ENCODE peak calls at places on chromosomes 2 and 18, in five cellular contexts. One of them, this sample, is unnamed.

GRCh38 chr2:20496942-20497341 is 50.1 kb downstream of the RHOB start:
- DNase-seq in trophoblast cell: no peak
- DNase-seq in H1: no peak
- DNase-seq in H9: no peak
- DNase-seq in mesenchymal stem cell: no peak
- DNase-seq in this sample: no peak

GRCh38 chr18:74840492-74841167 is 243.0 kb downstream of the ZNF407 start:
- DNase-seq in H9: no peak
- DNase-seq in trophoblast cell: no peak
- DNase-seq in mesenchymal stem cell: peak; percentile 53
- DNase-seq in H1: no peak
- DNase-seq in this sample: no peak

GRCh38 chr18:48529796-48530195 is 9.0 kb upstream of the CTIF start:
- DNase-seq in H9: peak; percentile 15
- DNase-seq in mesenchymal stem cell: peak; percentile 77
- DNase-seq in trophoblast cell: peak; percentile 81
- DNase-seq in H1: no peak
- DNase-seq in this sample: no peak

GRCh38 chr2:6915399-6915798 is 1.8 kb upstream of the RNF144A start:
- DNase-seq in trophoblast cell: no peak
- DNase-seq in H1: no peak
- DNase-seq in mesenchymal stem cell: no peak
- DNase-seq in H9: no peak
- DNase-seq in this sample: no peak

GRCh38 chr2:168494190-168494711 is 38.2 kb downstream of the CERS6 start:
- DNase-seq in H9: peak; percentile 54
- DNase-seq in trophoblast cell: peak; percentile 26
- DNase-seq in mesenchymal stem cell: no peak
- DNase-seq in H1: no peak
- DNase-seq in this sample: no peak

GRCh38 chr2:179343945-179344279 is 79.3 kb upstream of the SESTD1 start:
- DNase-seq in H9: no peak
- DNase-seq in mesenchymal stem cell: no peak
- DNase-seq in trophoblast cell: no peak
- DNase-seq in H1: no peak
- DNase-seq in this sample: no peak

GRCh38 chr2:222174450-222174849 is 124.3 kb downstream of the PAX3 start:
- DNase-seq in mesenchymal stem cell: no peak
- DNase-seq in H9: peak; percentile 38
- DNase-seq in H1: no peak
- DNase-seq in trophoblast cell: no peak
- DNase-seq in this sample: no peak

GRCh38 chr2:84781942-84782716 is 98.8 kb downstream of the TRABD2A start:
- DNase-seq in H1: no peak
- DNase-seq in mesenchymal stem cell: no peak
- DNase-seq in trophoblast cell: peak; percentile 79
- DNase-seq in H9: no peak
- DNase-seq in this sample: no peak

GRCh38 chr18:42296723-42297122 is 341.7 kb downstream of the PIK3C3 start:
- DNase-seq in H9: no peak
- DNase-seq in H1: no peak
- DNase-seq in trophoblast cell: no peak
- DNase-seq in mesenchymal stem cell: peak; percentile 24
- DNase-seq in this sample: no peak

GRCh38 chr2:24359701-24360049 is 661 bp downstream of the ITSN2 start:
- DNase-seq in mesenchymal stem cell: peak; percentile 26
- DNase-seq in trophoblast cell: peak; percentile 55
- DNase-seq in H1: no peak
- DNase-seq in H9: peak; percentile 31
- DNase-seq in this sample: no peak

GRCh38 chr2:119732451-119733164 is 27.1 kb upstream of the PTPN4 start:
- DNase-seq in H1: no peak
- DNase-seq in trophoblast cell: no peak
- DNase-seq in mesenchymal stem cell: no peak
- DNase-seq in H9: no peak
- DNase-seq in this sample: no peak

DNA sequence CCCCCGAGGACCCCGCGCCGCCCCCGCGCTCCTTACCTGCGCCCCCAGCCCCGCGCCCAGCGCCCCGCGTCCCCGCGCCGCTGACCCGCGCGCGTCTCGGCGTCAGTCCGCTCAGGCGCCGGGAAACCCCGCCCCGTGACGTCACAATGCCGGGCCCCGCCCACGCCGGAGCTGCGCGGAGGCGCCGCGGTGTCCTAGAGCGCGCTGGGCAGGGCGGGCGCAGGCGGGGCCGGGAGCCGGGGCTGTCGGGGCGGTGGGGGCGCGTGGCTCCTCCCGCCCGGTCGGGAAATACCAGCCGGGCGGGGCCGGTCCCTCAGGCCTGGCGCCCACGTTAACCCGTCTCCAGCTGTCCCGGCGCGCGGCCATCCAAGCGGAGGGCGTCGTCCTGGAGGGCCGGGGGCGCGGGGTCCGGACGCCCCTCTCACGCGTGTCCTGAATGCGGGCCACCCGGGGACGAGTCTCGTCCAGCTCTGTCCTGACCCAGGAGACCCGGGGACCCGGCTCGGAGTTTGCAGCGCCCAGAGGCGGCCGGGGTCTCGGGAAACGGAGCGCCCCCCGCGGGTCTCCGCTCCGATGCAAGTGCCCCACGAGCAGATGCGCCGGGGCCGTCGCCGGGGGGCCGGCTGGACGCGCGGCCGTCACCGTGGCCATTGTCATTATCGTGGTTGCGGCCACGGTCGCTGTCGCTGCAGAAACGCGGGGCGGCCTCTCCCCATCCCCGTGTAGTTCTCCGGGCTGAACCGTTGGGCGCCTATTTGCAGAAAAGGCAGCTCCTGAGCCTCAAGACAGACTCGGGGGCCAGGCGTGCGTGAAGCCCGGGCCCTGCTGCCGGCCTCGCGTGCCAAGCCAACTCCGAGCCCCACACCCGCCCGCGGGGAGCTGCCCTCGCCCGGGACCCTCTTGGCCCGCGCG is at the start of gene SLC66A2:
- DNase-seq in H1: peak; percentile 99
- DNase-seq in H9: peak; percentile 81
- DNase-seq in trophoblast cell: peak; percentile 94
- DNase-seq in mesenchymal stem cell: peak; percentile 85
- DNase-seq in this sample: peak; percentile 81
- H3K14ac ChIP-seq in H1: no peak within 1 kb of the TSS
- H3K14ac ChIP-seq in H9: peak within 1 kb of the TSS; percentile 4
- H3K14ac ChIP-seq in trophoblast cell: peak within 1 kb of the TSS; percentile 24
- H3K14ac ChIP-seq in mesenchymal stem cell: peak within 1 kb of the TSS; percentile 69
- H3K14ac ChIP-seq in this sample: peak within 1 kb of the TSS; percentile 67

GRCh38 chr2:109442715-109443319 is 170.9 kb downstream of the SEPTIN10 start:
- DNase-seq in H1: no peak
- DNase-seq in H9: no peak
- DNase-seq in mesenchymal stem cell: no peak
- DNase-seq in trophoblast cell: no peak
- DNase-seq in this sample: no peak

GRCh38 chr2:109447811-109448210 is 166.0 kb downstream of the SEPTIN10 start:
- DNase-seq in H1: no peak
- DNase-seq in trophoblast cell: no peak
- DNase-seq in H9: no peak
- DNase-seq in mesenchymal stem cell: no peak
- DNase-seq in this sample: no peak

GRCh38 chr2:109446531-109447131 is 167.1 kb downstream of the SEPTIN10 start:
- DNase-seq in H1: no peak
- DNase-seq in H9: no peak
- DNase-seq in trophoblast cell: no peak
- DNase-seq in mesenchymal stem cell: peak; percentile 53
- DNase-seq in this sample: no peak

GRCh38 chr2:109447251-109447661 is 166.5 kb downstream of the SEPTIN10 start:
- DNase-seq in H1: no peak
- DNase-seq in trophoblast cell: peak; percentile 81
- DNase-seq in H9: no peak
- DNase-seq in mesenchymal stem cell: peak; percentile 87
- DNase-seq in this sample: no peak

DNA sequence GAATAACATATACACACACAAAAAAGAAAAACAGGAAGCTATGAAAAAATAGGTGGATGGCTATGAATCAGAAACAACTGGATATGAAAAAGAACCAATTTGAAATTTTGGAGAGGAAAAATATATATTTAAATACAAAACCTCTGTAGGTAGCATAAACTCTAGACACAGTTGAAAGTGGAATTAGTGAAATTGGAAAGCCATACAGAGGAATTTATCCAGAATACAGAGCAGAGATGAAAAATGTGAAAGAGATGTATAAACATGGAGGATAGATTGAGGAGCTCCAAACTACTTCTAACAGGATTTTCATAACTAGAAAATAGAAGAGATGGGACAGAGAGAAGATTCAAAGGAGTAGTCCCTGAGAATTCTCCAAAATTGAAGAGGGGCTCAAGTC is 168.8 kb downstream of the SEPTIN10 start:
- DNase-seq in H9: no peak
- DNase-seq in trophoblast cell: no peak
- DNase-seq in mesenchymal stem cell: no peak
- DNase-seq in H1: no peak
- DNase-seq in this sample: no peak
- H2BK12ac ChIP-seq in H9: no peak overlapping the region
- H2BK12ac ChIP-seq in trophoblast cell: no peak overlapping the region
- H2BK12ac ChIP-seq in mesenchymal stem cell: no peak overlapping the region
- H2BK12ac ChIP-seq in H1: no peak overlapping the region
- H2BK12ac ChIP-seq in this sample: no peak overlapping the region

GRCh38 chr2:148640767-148641166 is 3.8 kb upstream of the EPC2 start:
- DNase-seq in H1: no peak
- DNase-seq in mesenchymal stem cell: no peak
- DNase-seq in H9: no peak
- DNase-seq in trophoblast cell: no peak
- DNase-seq in this sample: no peak
- H2AFZ ChIP-seq in H1: peak overlapping the region; percentile 64
- H2AFZ ChIP-seq in mesenchymal stem cell: no peak overlapping the region
- H2AFZ ChIP-seq in H9: peak overlapping the region; percentile 57
- H2AFZ ChIP-seq in trophoblast cell: no peak overlapping the region
- H2AFZ ChIP-seq in this sample: no peak overlapping the region

GRCh38 chr2:231342111-231342711 is 53.3 kb upstream of the B3GNT7 start:
- DNase-seq in H9: no peak
- DNase-seq in trophoblast cell: peak; percentile 77
- DNase-seq in H1: no peak
- DNase-seq in mesenchymal stem cell: no peak
- DNase-seq in this sample: peak; percentile 24
- H3K14ac ChIP-seq in H9: peak overlapping the region; percentile 18
- H3K14ac ChIP-seq in trophoblast cell: no peak overlapping the region
- H3K14ac ChIP-seq in H1: no peak overlapping the region
- H3K14ac ChIP-seq in mesenchymal stem cell: no peak overlapping the region
- H3K14ac ChIP-seq in this sample: no peak overlapping the region

GRCh38 chr2:157229572-157229971 is 27.9 kb upstream of the GALNT5 start:
- DNase-seq in trophoblast cell: no peak
- DNase-seq in mesenchymal stem cell: peak; percentile 32
- DNase-seq in H9: no peak
- DNase-seq in H1: no peak
- DNase-seq in this sample: no peak
- H2BK12ac ChIP-seq in trophoblast cell: no peak overlapping the region
- H2BK12ac ChIP-seq in mesenchymal stem cell: no peak overlapping the region
- H2BK12ac ChIP-seq in H9: no peak overlapping the region
- H2BK12ac ChIP-seq in H1: no peak overlapping the region
- H2BK12ac ChIP-seq in this sample: no peak overlapping the region

GRCh38 chr2:28991462-28991861 is 10.4 kb downstream of the TOGARAM2 start:
- DNase-seq in trophoblast cell: no peak
- DNase-seq in H1: no peak
- DNase-seq in H9: no peak
- DNase-seq in mesenchymal stem cell: no peak
- DNase-seq in this sample: no peak
- H2AFZ ChIP-seq in trophoblast cell: no peak overlapping the region
- H2AFZ ChIP-seq in H1: no peak overlapping the region
- H2AFZ ChIP-seq in H9: no peak overlapping the region
- H2AFZ ChIP-seq in mesenchymal stem cell: no peak overlapping the region
- H2AFZ ChIP-seq in this sample: no peak overlapping the region